ENCODE peak calls at places on chromosomes 16 and 17, in five cellular contexts. One of them, this sample, is unnamed.

GRCh38 chr17:50060951-50061712 is 5.2 kb downstream of the ITGA3 start:
- DNase-seq in GM12878: no peak
- DNase-seq in K562: no peak
- DNase-seq in HepG2: no peak
- DNase-seq in A549: no peak
- DNase-seq in this sample: no peak

GRCh38 chr17:83174859-83175550 is 95.6 kb downstream of the METRNL start:
- DNase-seq in HepG2: no peak
- DNase-seq in GM12878: no peak
- DNase-seq in K562: no peak
- DNase-seq in A549: no peak
- DNase-seq in this sample: no peak

GRCh38 chr17:31497431-31497830 is 106.0 kb downstream of the RAB11FIP4 start:
- DNase-seq in HepG2: no peak
- DNase-seq in GM12878: no peak
- DNase-seq in K562: no peak
- DNase-seq in A549: no peak
- DNase-seq in this sample: no peak

GRCh38 chr17:4261452-4261851 is 2.3 kb downstream of the ANKFY1 start:
- DNase-seq in HepG2: no peak
- DNase-seq in A549: no peak
- DNase-seq in K562: no peak
- DNase-seq in GM12878: no peak
- DNase-seq in this sample: no peak

GRCh38 chr17:8408371-8408770 is 10.7 kb upstream of the RNF222 start:
- DNase-seq in A549: peak; percentile 33
- DNase-seq in GM12878: no peak
- DNase-seq in K562: no peak
- DNase-seq in HepG2: peak; percentile 41
- DNase-seq in this sample: no peak

GRCh38 chr16:87840462-87840978 is 28.8 kb downstream of the SLC7A5 start:
- DNase-seq in GM12878: no peak
- DNase-seq in K562: no peak
- DNase-seq in A549: no peak
- DNase-seq in HepG2: no peak
- DNase-seq in this sample: no peak

GRCh38 chr17:56038136-56038535 is 115.1 kb upstream of the ANKFN1 start:
- DNase-seq in GM12878: no peak
- DNase-seq in K562: no peak
- DNase-seq in HepG2: no peak
- DNase-seq in A549: no peak
- DNase-seq in this sample: no peak

GRCh38 chr16:29745853-29746345 is at the start of gene C16orf54:
- DNase-seq in HepG2: no peak
- DNase-seq in K562: no peak
- DNase-seq in GM12878: peak; percentile 89
- DNase-seq in A549: no peak
- DNase-seq in this sample: peak; percentile 99

GRCh38 chr16:74049027-74049426 is 247.6 kb upstream of the PSMD7 start:
- DNase-seq in A549: no peak
- DNase-seq in GM12878: no peak
- DNase-seq in K562: no peak
- DNase-seq in HepG2: no peak
- DNase-seq in this sample: no peak

GRCh38 chr17:79923974-79924638 is 84.9 kb upstream of the CBX4 start:
- DNase-seq in HepG2: peak; percentile 67
- DNase-seq in GM12878: no peak
- DNase-seq in A549: no peak
- DNase-seq in K562: peak; percentile 80
- DNase-seq in this sample: peak; percentile 67

GRCh38 chr17:2158011-2158410 is 103.1 kb downstream of the HIC1 start:
- DNase-seq in GM12878: no peak
- DNase-seq in A549: no peak
- DNase-seq in HepG2: peak; percentile 70
- DNase-seq in K562: no peak
- DNase-seq in this sample: peak; percentile 88

GRCh38 chr16:47492428-47493357 is 31.6 kb downstream of the PHKB start:
- DNase-seq in HepG2: peak; percentile 92
- DNase-seq in K562: peak; percentile 92
- DNase-seq in A549: no peak
- DNase-seq in GM12878: peak; percentile 76
- DNase-seq in this sample: peak; percentile 99

GRCh38 chr17:34527908-34528470 is 51.4 kb upstream of the TMEM132E start:
- DNase-seq in HepG2: no peak
- DNase-seq in A549: no peak
- DNase-seq in K562: peak; percentile 24
- DNase-seq in GM12878: no peak
- DNase-seq in this sample: peak; percentile 42

GRCh38 chr16:46721885-46722284 is 26.3 kb downstream of the MYLK3 start:
- DNase-seq in GM12878: no peak
- DNase-seq in A549: no peak
- DNase-seq in K562: no peak
- DNase-seq in HepG2: no peak
- DNase-seq in this sample: no peak

GRCh38 chr17:74547736-74548135 is 1.8 kb upstream of the CD300C start:
- DNase-seq in GM12878: no peak
- DNase-seq in K562: no peak
- DNase-seq in HepG2: no peak
- DNase-seq in A549: no peak
- DNase-seq in this sample: peak; percentile 79

GRCh38 chr17:79830763-79831366 is 8.4 kb downstream of the CBX4 start:
- DNase-seq in HepG2: peak; percentile 51
- DNase-seq in K562: peak; percentile 68
- DNase-seq in GM12878: no peak
- DNase-seq in A549: no peak
- DNase-seq in this sample: no peak

GRCh38 chr17:69796093-69796492 is 278.9 kb upstream of the KCNJ16 start:
- DNase-seq in K562: no peak
- DNase-seq in A549: no peak
- DNase-seq in HepG2: no peak
- DNase-seq in GM12878: no peak
- DNase-seq in this sample: no peak

GRCh38 chr17:79066963-79067362 is 7.7 kb upstream of the ENGASE start:
- DNase-seq in HepG2: no peak
- DNase-seq in A549: no peak
- DNase-seq in GM12878: no peak
- DNase-seq in K562: no peak
- DNase-seq in this sample: no peak

GRCh38 chr17:538096-538973 is 176.3 kb downstream of the VPS53 start:
- DNase-seq in K562: no peak
- DNase-seq in GM12878: no peak
- DNase-seq in A549: no peak
- DNase-seq in HepG2: no peak
- DNase-seq in this sample: peak; percentile 61
- TF ChIP-seq MYC in K562: no peak
- TF ChIP-seq MYC in GM12878: no peak
- TF ChIP-seq MYC in A549: no peak
- TF ChIP-seq MYC in HepG2: no peak
- TF ChIP-seq MYC in this sample: no peak

GRCh38 chr16:22971346-22971924 is 157.5 kb downstream of the HS3ST2 start:
- DNase-seq in K562: no peak
- DNase-seq in HepG2: no peak
- DNase-seq in GM12878: no peak
- DNase-seq in A549: no peak
- DNase-seq in this sample: no peak

GRCh38 chr16:22970191-22970845 is 156.4 kb downstream of the HS3ST2 start:
- DNase-seq in A549: no peak
- DNase-seq in K562: no peak
- DNase-seq in HepG2: no peak
- DNase-seq in GM12878: no peak
- DNase-seq in this sample: no peak

GRCh38 chr16:22967696-22968095 is 153.7 kb downstream of the HS3ST2 start:
- DNase-seq in HepG2: no peak
- DNase-seq in GM12878: no peak
- DNase-seq in K562: no peak
- DNase-seq in A549: no peak
- DNase-seq in this sample: no peak

GRCh38 chr16:22968931-22969330 is 155.0 kb downstream of the HS3ST2 start:
- DNase-seq in A549: no peak
- DNase-seq in K562: no peak
- DNase-seq in GM12878: no peak
- DNase-seq in HepG2: no peak
- DNase-seq in this sample: no peak

DNA sequence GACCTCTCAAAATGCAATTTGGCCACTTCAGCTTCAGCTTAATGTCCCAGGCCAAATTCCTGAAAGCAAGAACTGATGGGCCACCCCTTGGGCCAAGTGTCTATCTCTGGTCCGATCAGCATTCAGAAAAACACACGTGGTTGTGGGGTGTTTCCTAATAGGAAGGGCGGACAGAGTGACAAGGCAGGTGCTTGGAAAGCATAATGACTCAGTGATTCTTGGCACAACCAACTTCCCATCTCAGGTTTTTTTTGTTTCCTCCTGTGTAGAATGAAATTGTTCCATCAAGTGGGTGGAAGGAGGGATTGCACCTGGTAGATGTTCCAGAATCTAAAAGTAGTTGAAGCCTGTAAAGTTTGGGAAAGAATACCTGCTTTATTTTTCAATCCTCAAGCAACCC is 155.6 kb downstream of the HS3ST2 start:
- DNase-seq in A549: no peak
- DNase-seq in GM12878: no peak
- DNase-seq in K562: no peak
- DNase-seq in HepG2: no peak
- DNase-seq in this sample: no peak
- TF ChIP-seq MAX in A549: no peak
- TF ChIP-seq MAX in GM12878: no peak
- TF ChIP-seq MAX in K562: no peak
- TF ChIP-seq MAX in HepG2: no peak
- TF ChIP-seq MAX in this sample: no peak

GRCh38 chr16:72983728-72984350 is 64.1 kb downstream of the ZFHX3 start:
- DNase-seq in A549: no peak
- DNase-seq in HepG2: no peak
- DNase-seq in GM12878: no peak
- DNase-seq in K562: no peak
- DNase-seq in this sample: no peak
- TF ChIP-seq MYC in A549: no peak
- TF ChIP-seq MYC in HepG2: no peak
- TF ChIP-seq MYC in GM12878: no peak
- TF ChIP-seq MYC in K562: no peak
- TF ChIP-seq MYC in this sample: no peak

DNA sequence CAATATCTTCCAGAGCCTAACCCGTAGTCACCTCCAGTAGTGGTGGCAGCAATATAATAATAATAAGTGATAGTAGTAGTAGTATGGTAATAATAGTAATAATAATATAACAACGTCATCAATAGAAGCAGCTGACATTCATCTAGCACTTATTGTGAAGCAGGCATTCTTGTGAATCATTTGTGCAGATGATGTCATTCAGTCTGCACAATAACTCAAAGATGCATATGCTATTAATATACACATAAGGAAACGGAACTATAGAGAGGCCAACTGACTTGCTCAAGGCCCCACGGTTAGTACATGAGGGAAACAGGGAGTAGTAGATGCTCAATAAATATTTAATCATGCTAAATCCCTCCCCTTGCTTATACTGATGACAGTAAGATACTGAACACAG is 35.4 kb upstream of the GAN start:
- DNase-seq in GM12878: no peak
- DNase-seq in HepG2: no peak
- DNase-seq in K562: no peak
- DNase-seq in A549: no peak
- DNase-seq in this sample: peak; percentile 14
- TF ChIP-seq MAX in GM12878: no peak
- TF ChIP-seq MAX in HepG2: no peak
- TF ChIP-seq MAX in K562: no peak
- TF ChIP-seq MAX in A549: no peak
- TF ChIP-seq MAX in this sample: no peak

GRCh38 chr17:72008236-72008874 is 112.5 kb upstream of the SOX9 start:
- DNase-seq in HepG2: no peak
- DNase-seq in A549: no peak
- DNase-seq in GM12878: no peak
- DNase-seq in K562: no peak
- DNase-seq in this sample: no peak

GRCh38 chr17:72004476-72005331 is 116.1 kb upstream of the SOX9 start:
- DNase-seq in K562: no peak
- DNase-seq in GM12878: peak; percentile 79
- DNase-seq in HepG2: no peak
- DNase-seq in A549: no peak
- DNase-seq in this sample: no peak

GRCh38 chr17:72004011-72004427 is 116.8 kb upstream of the SOX9 start:
- DNase-seq in GM12878: no peak
- DNase-seq in A549: no peak
- DNase-seq in K562: no peak
- DNase-seq in HepG2: no peak
- DNase-seq in this sample: no peak

GRCh38 chr17:72005332-72006163 is 115.3 kb upstream of the SOX9 start:
- DNase-seq in HepG2: no peak
- DNase-seq in K562: no peak
- DNase-seq in GM12878: peak; percentile 72
- DNase-seq in A549: no peak
- DNase-seq in this sample: no peak
- TF ChIP-seq MYC in HepG2: no peak
- TF ChIP-seq MYC in K562: no peak
- TF ChIP-seq MYC in GM12878: no peak
- TF ChIP-seq MYC in A549: no peak
- TF ChIP-seq MYC in this sample: no peak

GRCh38 chr17:39058524-39058923 is 91.3 kb upstream of the FBXO47 start:
- DNase-seq in GM12878: no peak
- DNase-seq in A549: no peak
- DNase-seq in K562: no peak
- DNase-seq in HepG2: no peak
- DNase-seq in this sample: no peak

GRCh38 chr17:39057807-39058206 is 90.6 kb upstream of the FBXO47 start:
- DNase-seq in A549: no peak
- DNase-seq in GM12878: no peak
- DNase-seq in HepG2: no peak
- DNase-seq in K562: no peak
- DNase-seq in this sample: no peak

GRCh38 chr17:39051001-39051605 is 83.9 kb upstream of the FBXO47 start:
- DNase-seq in HepG2: no peak
- DNase-seq in K562: no peak
- DNase-seq in A549: no peak
- DNase-seq in GM12878: no peak
- DNase-seq in this sample: no peak

GRCh38 chr17:39054111-39054645 is 87.0 kb upstream of the FBXO47 start:
- DNase-seq in GM12878: no peak
- DNase-seq in K562: no peak
- DNase-seq in HepG2: no peak
- DNase-seq in A549: no peak
- DNase-seq in this sample: no peak
- TF ChIP-seq MAX in GM12878: no peak
- TF ChIP-seq MAX in K562: no peak
- TF ChIP-seq MAX in HepG2: no peak
- TF ChIP-seq MAX in A549: no peak
- TF ChIP-seq MAX in this sample: no peak

GRCh38 chr17:38925263-38925995 is at the start of gene LASP1NB:
- DNase-seq in GM12878: no peak
- DNase-seq in K562: no peak
- DNase-seq in A549: no peak
- DNase-seq in HepG2: no peak
- DNase-seq in this sample: no peak
- TF ChIP-seq MYC in GM12878: no peak
- TF ChIP-seq MYC in K562: no peak
- TF ChIP-seq MYC in A549: no peak
- TF ChIP-seq MYC in HepG2: no peak
- TF ChIP-seq MYC in this sample: no peak

GRCh38 chr17:75575197-75575596 is 12.4 kb upstream of the MYO15B start:
- DNase-seq in A549: no peak
- DNase-seq in HepG2: no peak
- DNase-seq in GM12878: no peak
- DNase-seq in K562: no peak
- DNase-seq in this sample: no peak
- TF ChIP-seq MAX in A549: no peak
- TF ChIP-seq MAX in HepG2: no peak
- TF ChIP-seq MAX in GM12878: no peak
- TF ChIP-seq MAX in K562: no peak
- TF ChIP-seq MAX in this sample: no peak

GRCh38 chr17:81966343-81967243 is 5.6 kb upstream of the NOTUM start:
- DNase-seq in K562: no peak
- DNase-seq in GM12878: no peak
- DNase-seq in HepG2: peak; percentile 89
- DNase-seq in A549: no peak
- DNase-seq in this sample: peak; percentile 56
- TF ChIP-seq MYC in K562: no peak
- TF ChIP-seq MYC in GM12878: no peak
- TF ChIP-seq MYC in HepG2: peak; percentile 97
- TF ChIP-seq MYC in A549: no peak
- TF ChIP-seq MYC in this sample: no peak